ENCODE peak calls at places on chromosomes 12 and 14, in nine cellular contexts. V, U, O, W, Q, D, R, C and S are unnamed samples.

GRCh38 chr12:54051081-54051912 is 2.3 kb upstream of the HOXC4 start:
- DNase-seq in V (no peak), U (no peak), O (no peak), W (no peak), Q (peak), D (peak), R (peak), C (no peak), S (no peak)

GRCh38 chr12:24083787-24084186 is 134.3 kb upstream of the SOX5 start:
- DNase-seq in V (no peak), U (no peak), O (no peak), W (no peak), Q (no peak), D (no peak), R (no peak), C (no peak), S (no peak)

GRCh38 chr12:131950182-131950913 is 606 bp downstream of the EP400 start:
- DNase-seq in V (no peak), U (no peak), O (peak), W (no peak), Q (peak), D (peak), R (no peak), C (peak), S (peak)

GRCh38 chr12:54786081-54786480 is 68.2 kb upstream of the MUCL1 start:
- DNase-seq in V (no peak), U (no peak), O (no peak), W (no peak), Q (no peak), D (no peak), R (no peak), C (no peak), S (no peak)

GRCh38 chr14:54761835-54762234 is 140.8 kb downstream of the GCH1 start:
- DNase-seq in V (no peak), U (no peak), O (no peak), W (no peak), Q (no peak), D (no peak), R (no peak), C (no peak), S (no peak)

GRCh38 chr14:33964599-33965317 is 13.9 kb upstream of the EGLN3 start:
- DNase-seq in V (no peak), U (no peak), O (no peak), W (no peak), Q (peak), D (peak), R (no peak), C (no peak), S (no peak)

GRCh38 chr14:37655418-37655817 is 60.0 kb downstream of the TTC6 start:
- DNase-seq in V (no peak), U (no peak), O (no peak), W (no peak), Q (no peak), D (no peak), R (no peak), C (no peak), S (no peak)

GRCh38 chr14:63993992-63994391 is 141.2 kb downstream of the SYNE2 start:
- DNase-seq in V (no peak), U (no peak), O (peak), W (no peak), Q (no peak), D (no peak), R (no peak), C (no peak), S (peak)

GRCh38 chr12:112851024-112851777 is 55.6 kb upstream of the OAS1 start:
- DNase-seq in V (no peak), U (no peak), O (no peak), W (no peak), Q (no peak), D (no peak), R (no peak), C (no peak), S (no peak)

GRCh38 chr12:110249105-110249504 is 31.9 kb upstream of the ATP2A2 start:
- DNase-seq in V (no peak), U (no peak), O (no peak), W (no peak), Q (peak), D (no peak), R (no peak), C (no peak), S (no peak)

GRCh38 chr14:41404121-41404520 is 202.6 kb upstream of the LRFN5 start:
- DNase-seq in V (no peak), U (no peak), O (no peak), W (no peak), Q (no peak), D (no peak), R (no peak), C (no peak), S (no peak)

GRCh38 chr12:94725375-94726168 is 75.2 kb upstream of the TMCC3 start:
- DNase-seq in V (no peak), U (no peak), O (no peak), W (no peak), Q (peak), D (peak), R (peak), C (no peak), S (peak)

GRCh38 chr14:73750161-73750901 is 36.1 kb upstream of the PNMA1 start:
- DNase-seq in V (no peak), U (no peak), O (no peak), W (no peak), Q (no peak), D (no peak), R (no peak), C (peak), S (peak)

GRCh38 chr12:71152838-71153237 is 5.0 kb downstream of the TSPAN8 start:
- DNase-seq in V (no peak), U (no peak), O (no peak), W (no peak), Q (no peak), D (no peak), R (no peak), C (no peak), S (no peak)

GRCh38 chr12:82361461-82361915 is 3.2 kb downstream of the METTL25 start:
- DNase-seq in V (no peak), U (no peak), O (no peak), W (no peak), Q (no peak), D (no peak), R (no peak), C (no peak), S (no peak)

GRCh38 chr14:101965796-101966718 is 1.7 kb downstream of the DYNC1H1 start:
- DNase-seq in V (peak), U (no peak), O (no peak), W (no peak), Q (peak), D (peak), R (no peak), C (no peak), S (peak)

GRCh38 chr14:64506751-64507150 is 2.2 kb downstream of the ZBTB1 start:
- DNase-seq in V (no peak), U (no peak), O (no peak), W (no peak), Q (no peak), D (no peak), R (no peak), C (no peak), S (peak)

GRCh38 chr14:56810341-56810740 is at the start of gene OTX2:
- DNase-seq in V (no peak), U (no peak), O (no peak), W (no peak), Q (peak), D (no peak), R (no peak), C (no peak), S (no peak)

GRCh38 chr14:72516936-72517408 is 376.9 kb downstream of the DPF3 start:
- DNase-seq in V (peak), U (peak), O (peak), W (peak), Q (peak), D (peak), R (peak), C (peak), S (peak)

GRCh38 chr12:86256169-86256568 is at the start of gene MGAT4C:
- DNase-seq in V (peak), U (no peak), O (no peak), W (no peak), Q (peak), D (peak), R (no peak), C (peak), S (no peak)

GRCh38 chr12:65823481-65824313 is 586 bp upstream of the HMGA2 start:
- DNase-seq in V (no peak), U (no peak), O (no peak), W (no peak), Q (peak), D (peak), R (no peak), C (peak), S (peak)

GRCh38 chr12:49121047-49121696 is 10.0 kb downstream of the TUBA1B start:
- DNase-seq in V (peak), U (peak), O (no peak), W (no peak), Q (peak), D (peak), R (peak), C (peak), S (peak)

GRCh38 chr14:43677581-43677980 is 829.5 kb downstream of the FSCB start:
- DNase-seq in V (no peak), U (no peak), O (no peak), W (no peak), Q (no peak), D (no peak), R (no peak), C (no peak), S (no peak)

GRCh38 chr12:112126916-112127315 is 1.6 kb downstream of the TRAFD1 start:
- DNase-seq in V (no peak), U (no peak), O (no peak), W (no peak), Q (no peak), D (no peak), R (no peak), C (no peak), S (no peak)

GRCh38 chr12:12405882-12406281 is 49.0 kb downstream of the BORCS5 start:
- DNase-seq in V (no peak), U (no peak), O (no peak), W (no peak), Q (no peak), D (no peak), R (peak), C (peak), S (peak)

GRCh38 chr14:25887251-25887908 is 710.5 kb downstream of the NOVA1 start:
- DNase-seq in V (no peak), U (peak), O (no peak), W (no peak), Q (no peak), D (no peak), R (no peak), C (no peak), S (no peak)

GRCh38 chr14:40452674-40453073 is 1020.4 kb upstream of the FBXO33 start:
- DNase-seq in V (no peak), U (no peak), O (no peak), W (no peak), Q (no peak), D (no peak), R (no peak), C (no peak), S (no peak)

GRCh38 chr14:78173266-78174001 is 3.3 kb downstream of the NRXN3 start:
- DNase-seq in V (no peak), U (no peak), O (no peak), W (no peak), Q (no peak), D (no peak), R (no peak), C (no peak), S (no peak)

GRCh38 chr12:46490635-46491034 is 118.1 kb upstream of the SLC38A2 start:
- DNase-seq in V (no peak), U (peak), O (no peak), W (no peak), Q (no peak), D (no peak), R (no peak), C (no peak), S (peak)

GRCh38 chr12:131583085-131583712 is 127.7 kb upstream of the SFSWAP start:
- DNase-seq in V (no peak), U (no peak), O (no peak), W (no peak), Q (no peak), D (no peak), R (no peak), C (no peak), S (no peak)